ENCODE peak calls at places on chromosomes 11 and 22, in four cellular contexts. B is hippocampal formation, A is fibroblast of pulmonary artery, N is tibial artery. T is an unnamed sample.

GRCh38 chr22:27393371-27393770 is 408.2 kb downstream of the MN1 start:
- DNase-seq in B (no peak), A (no peak), N (peak), T (no peak)

GRCh38 chr11:6320411-6321207 is at the start of gene CAVIN3:
- DNase-seq in B (no peak), A (peak), N (peak), T (no peak)

GRCh38 chr11:115238802-115239201 is 265.4 kb downstream of the CADM1 start:
- DNase-seq in B (no peak), A (no peak), N (no peak), T (peak)

GRCh38 chr22:22924369-22925145 is 36.9 kb downstream of the IGLL5 start:
- DNase-seq in B (no peak), A (no peak), N (no peak), T (no peak)

GRCh38 chr22:45689195-45689594 is 17.6 kb downstream of the ATXN10 start:
- DNase-seq in B (no peak), A (no peak), N (no peak), T (no peak)

GRCh38 chr22:45285431-45286058 is 796 bp downstream of the UPK3A start:
- DNase-seq in B (no peak), A (no peak), N (no peak), T (no peak)

GRCh38 chr11:119614227-119615002 is 114.6 kb downstream of the NECTIN1 start:
- DNase-seq in B (no peak), A (no peak), N (no peak), T (no peak)

GRCh38 chr11:111166655-111167054 is 78.9 kb upstream of the POU2AF2 start:
- DNase-seq in B (no peak), A (peak), N (no peak), T (no peak)

GRCh38 chr11:44927174-44927661 is 23.5 kb downstream of the TP53I11 start:
- DNase-seq in B (peak), A (peak), N (peak), T (peak)

GRCh38 chr11:4683020-4683419 is 14.6 kb downstream of the OR51E2 start:
- DNase-seq in B (no peak), A (no peak), N (no peak), T (no peak)

GRCh38 chr11:59660621-59661020 is 8.2 kb downstream of the PATL1 start:
- DNase-seq in B (no peak), A (no peak), N (no peak), T (no peak)

GRCh38 chr11:130604606-130605005 is 156.2 kb downstream of the ADAMTS15 start:
- DNase-seq in B (no peak), A (no peak), N (no peak), T (no peak)

GRCh38 chr11:8739309-8739793 is 56.8 kb downstream of the RPL27A start:
- DNase-seq in B (no peak), A (no peak), N (peak), T (no peak)

GRCh38 chr11:60345489-60345888 is 18.4 kb downstream of the MS4A6E start:
- DNase-seq in B (no peak), A (no peak), N (no peak), T (no peak)

GRCh38 chr11:44256673-44257291 is 53.2 kb downstream of the ALX4 start:
- DNase-seq in B (no peak), A (peak), N (no peak), T (no peak)

GRCh38 chr11:859394-860131 is 16.9 kb downstream of the TSPAN4 start:
- DNase-seq in B (peak), A (peak), N (no peak), T (peak)

GRCh38 chr22:23302171-23303002 is 122.1 kb downstream of the BCR start:
- DNase-seq in B (no peak), A (peak), N (peak), T (no peak)

GRCh38 chr11:71488086-71488967 is 35.3 kb downstream of the NADSYN1 start:
- DNase-seq in B (no peak), A (peak), N (no peak), T (no peak)

GRCh38 chr11:112185883-112186282 is 10.6 kb downstream of the BCO2 start:
- DNase-seq in B (no peak), A (no peak), N (no peak), T (no peak)

GRCh38 chr11:13375798-13376197 is 87.2 kb downstream of the BTBD10 start:
- DNase-seq in B (no peak), A (peak), N (no peak), T (no peak)

GRCh38 chr22:25172153-25172552 is 27.5 kb upstream of the CRYBB3 start:
- DNase-seq in B (no peak), A (no peak), N (no peak), T (no peak)

GRCh38 chr11:17604201-17604912 is 57.3 kb downstream of the OTOG start:
- DNase-seq in B (no peak), A (no peak), N (no peak), T (no peak)

GRCh38 chr11:6387811-6388599 is 2.3 kb upstream of the SMPD1 start:
- DNase-seq in B (no peak), A (peak), N (peak), T (no peak)

GRCh38 chr11:20963596-20963995 is 294.2 kb downstream of the NELL1 start:
- DNase-seq in B (no peak), A (no peak), N (no peak), T (no peak)

GRCh38 chr22:28955817-28956216 is 72.4 kb downstream of the ZNRF3 start:
- DNase-seq in B (no peak), A (no peak), N (no peak), T (no peak)

GRCh38 chr22:41816241-41816640 is 15.8 kb downstream of the CCDC134 start:
- DNase-seq in B (no peak), A (no peak), N (no peak), T (no peak)

GRCh38 chr11:126415128-126415527 is 59.6 kb downstream of the ST3GAL4 start:
- DNase-seq in B (peak), A (peak), N (peak), T (peak)

GRCh38 chr11:3622521-3622920 is 19.3 kb downstream of the ART5 start:
- DNase-seq in B (no peak), A (no peak), N (peak), T (no peak)

GRCh38 chr11:107898270-107898669 is 30.0 kb upstream of the RAB39A start:
- DNase-seq in B (peak), A (peak), N (no peak), T (no peak)

GRCh38 chr11:84687433-84687832 is 939.7 kb downstream of the DLG2 start:
- DNase-seq in B (no peak), A (no peak), N (no peak), T (no peak)

GRCh38 chr11:95599959-95600586 is 189.5 kb downstream of the FAM76B start:
- DNase-seq in B (no peak), A (no peak), N (no peak), T (no peak)

GRCh38 chr11:47946682-47947575 is 33.4 kb upstream of the PTPRJ start:
- DNase-seq in B (no peak), A (peak), N (peak), T (no peak)

GRCh38 chr11:45890886-45891550 is 5.6 kb downstream of the MAPK8IP1 start:
- DNase-seq in B (no peak), A (no peak), N (no peak), T (no peak)

GRCh38 chr11:116782728-116783127 is 5.1 kb downstream of the ZPR1 start:
- DNase-seq in B (no peak), A (peak), N (no peak), T (no peak)

GRCh38 chr11:36109850-36110606 is 166.2 kb downstream of the LDLRAD3 start:
- DNase-seq in B (no peak), A (peak), N (no peak), T (no peak)

GRCh38 chr11:22582011-22582410 is 43.6 kb downstream of the FANCF start:
- DNase-seq in B (no peak), A (no peak), N (no peak), T (no peak)

GRCh38 chr22:23180893-23181762 is 819 bp downstream of the BCR start:
- DNase-seq in B (no peak), A (no peak), N (peak), T (no peak)

GRCh38 chr11:119729581-119730346 is 764 bp upstream of the NECTIN1 start:
- DNase-seq in B (no peak), A (peak), N (peak), T (peak)

GRCh38 chr11:18844753-18845367 is 53.3 kb upstream of the PTPN5 start:
- DNase-seq in B (no peak), A (peak), N (no peak), T (no peak)

GRCh38 chr11:11931461-11932055 is 76.9 kb downstream of the DKK3 start:
- DNase-seq in B (peak), A (peak), N (no peak), T (no peak)